ENCODE peak calls at places on chromosomes 4 and X, in seven cellular contexts. K, X, R, Z, A, G and L are unnamed samples.

GRCh38 chr4:168710353-168710946 is 213.6 kb downstream of the PALLD start:
- DNase-seq in K (no peak), X (peak; percentile 74), R (peak; percentile 82), Z (peak; percentile 44), A (peak; percentile 31), G (peak; percentile 89), L (no peak)

GRCh38 chrX:18898517-18898916 is 85.4 kb downstream of the PHKA2 start:
- DNase-seq in K (no peak), X (no peak), R (no peak), Z (no peak), A (no peak), G (no peak), L (no peak)

GRCh38 chr4:183571350-183572076 is 66.7 kb downstream of the ING2 start:
- DNase-seq in K (peak; percentile 89), X (peak; percentile 67), R (peak; percentile 41), Z (peak; percentile 27), A (no peak), G (peak; percentile 54), L (no peak)

GRCh38 chrX:150051096-150051495 is 112.8 kb upstream of the EOLA2 start:
- DNase-seq in K (no peak), X (peak; percentile 87), R (no peak), Z (no peak), A (no peak), G (no peak), L (no peak)

GRCh38 chrX:70433848-70434351 is 10.7 kb upstream of the DLG3 start:
- DNase-seq in K (peak; percentile 76), X (peak; percentile 28), R (peak; percentile 36), Z (peak; percentile 78), A (peak; percentile 78), G (peak; percentile 49), L (no peak)

GRCh38 chr4:158875455-158875854 is 106.6 kb downstream of the FNIP2 start:
- DNase-seq in K (no peak), X (no peak), R (no peak), Z (no peak), A (no peak), G (no peak), L (no peak)

GRCh38 chrX:40573763-40574162 is 7.0 kb upstream of the ATP6AP2 start:
- DNase-seq in K (no peak), X (peak; percentile 17), R (peak; percentile 24), Z (peak; percentile 57), A (no peak), G (peak; percentile 7), L (no peak)

GRCh38 chr4:8097721-8098345 is 60.8 kb downstream of the ABLIM2 start:
- DNase-seq in K (no peak), X (no peak), R (no peak), Z (no peak), A (no peak), G (no peak), L (no peak)

GRCh38 chr4:101528526-101528925 is 181.2 kb upstream of the PPP3CA start:
- DNase-seq in K (no peak), X (no peak), R (no peak), Z (no peak), A (no peak), G (no peak), L (no peak)

GRCh38 chr4:75429208-75429607 is 85.0 kb downstream of the RCHY1 start:
- DNase-seq in K (no peak), X (no peak), R (peak; percentile 2), Z (no peak), A (no peak), G (no peak), L (no peak)

GRCh38 chr4:106287353-106287969 is 28.5 kb downstream of the TBCK start:
- DNase-seq in K (no peak), X (peak; percentile 96), R (peak; percentile 94), Z (peak; percentile 80), A (no peak), G (peak; percentile 86), L (no peak)

GRCh38 chr4:56684320-56684719 is 3.2 kb upstream of the HOPX start:
- DNase-seq in K (no peak), X (peak; percentile 72), R (peak; percentile 84), Z (no peak), A (no peak), G (peak; percentile 41), L (no peak)

GRCh38 chr4:88219099-88219498 is 60.7 kb upstream of the ABCG2 start:
- DNase-seq in K (no peak), X (peak; percentile 46), R (peak; percentile 61), Z (peak; percentile 65), A (peak; percentile 45), G (peak; percentile 76), L (no peak)

GRCh38 chr4:80036949-80037348 is 36.1 kb downstream of the ANTXR2 start:
- DNase-seq in K (no peak), X (no peak), R (peak; percentile 87), Z (no peak), A (no peak), G (peak; percentile 84), L (no peak)

GRCh38 chr4:52657630-52658501 is 1.2 kb downstream of the USP46 start:
- DNase-seq in K (no peak), X (peak; percentile 41), R (peak; percentile 59), Z (peak; percentile 30), A (no peak), G (peak; percentile 67), L (peak; percentile 71)

GRCh38 chr4:109945056-109945455 is 32.4 kb downstream of the EGF start:
- DNase-seq in K (no peak), X (peak; percentile 85), R (peak; percentile 38), Z (peak; percentile 7), A (no peak), G (no peak), L (no peak)

GRCh38 chr4:146654976-146655761 is 16.5 kb downstream of the POU4F2 start:
- DNase-seq in K (no peak), X (no peak), R (peak; percentile 11), Z (no peak), A (no peak), G (peak; percentile 14), L (peak; percentile 70)

GRCh38 chr4:183256756-183257385 is 63.2 kb downstream of the CLDN22 start:
- DNase-seq in K (no peak), X (peak; percentile 20), R (peak; percentile 56), Z (peak; percentile 63), A (peak; percentile 36), G (peak; percentile 59), L (no peak)

GRCh38 chrX:110399497-110399896 is 40.8 kb downstream of the RTL9 start:
- DNase-seq in K (no peak), X (no peak), R (no peak), Z (no peak), A (no peak), G (no peak), L (no peak)

GRCh38 chr4:96593422-96593821 is 753.5 kb downstream of the PDHA2 start:
- DNase-seq in K (peak; percentile 71), X (no peak), R (no peak), Z (no peak), A (no peak), G (no peak), L (no peak)

GRCh38 chrX:19785647-19786046 is 101.8 kb downstream of the SH3KBP1 start:
- DNase-seq in K (no peak), X (no peak), R (no peak), Z (no peak), A (no peak), G (no peak), L (no peak)

GRCh38 chrX:132277953-132278614 is 58.8 kb upstream of the RAP2C start:
- DNase-seq in K (peak; percentile 59), X (no peak), R (no peak), Z (no peak), A (no peak), G (no peak), L (no peak)

GRCh38 chr4:115154826-115155225 is 41.4 kb upstream of the NDST4 start:
- DNase-seq in K (no peak), X (no peak), R (peak; percentile 55), Z (no peak), A (no peak), G (peak; percentile 17), L (no peak)

GRCh38 chr4:26404597-26405323 is 83.9 kb downstream of the RBPJ start:
- DNase-seq in K (no peak), X (no peak), R (no peak), Z (no peak), A (no peak), G (no peak), L (no peak)
- TF ChIP-seq CTCF in K (no peak), X (no peak), R (peak; percentile 16), Z (no peak), A (no peak), G (no peak), L (peak; percentile 41)

GRCh38 chr4:15735531-15735930 is 32.7 kb downstream of the BST1 start:
- DNase-seq in K (no peak), X (no peak), R (no peak), Z (no peak), A (no peak), G (no peak), L (no peak)

GRCh38 chr4:15736514-15737050 is 33.7 kb downstream of the BST1 start:
- DNase-seq in K (no peak), X (no peak), R (no peak), Z (no peak), A (no peak), G (no peak), L (no peak)

GRCh38 chr4:15740764-15741404 is 37.2 kb upstream of the CD38 start:
- DNase-seq in K (no peak), X (no peak), R (no peak), Z (peak; percentile 63), A (no peak), G (no peak), L (no peak)

GRCh38 chr4:15738877-15739276 is 36.0 kb downstream of the BST1 start:
- DNase-seq in K (no peak), X (no peak), R (no peak), Z (no peak), A (no peak), G (no peak), L (no peak)

DNA sequence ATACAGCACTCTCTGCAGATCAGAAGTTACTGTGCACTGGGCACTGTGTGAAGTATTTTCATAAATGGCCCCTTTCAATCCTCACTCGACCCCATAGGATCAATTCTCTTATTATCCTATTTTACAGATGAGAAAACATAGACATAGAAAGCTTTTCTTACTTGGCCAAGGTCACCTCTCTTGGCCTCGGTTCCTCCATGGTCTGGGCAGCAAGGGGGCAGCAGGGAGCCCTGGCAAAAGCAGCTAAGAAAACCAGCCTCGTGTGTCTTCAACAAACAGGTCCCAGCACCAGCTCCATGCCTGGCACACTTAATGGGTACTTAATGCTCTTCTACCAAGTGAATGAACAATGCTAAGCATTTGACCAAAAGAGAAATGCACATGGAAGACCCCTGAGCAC is 34.4 kb downstream of the BST1 start:
- DNase-seq in K (no peak), X (no peak), R (no peak), Z (no peak), A (no peak), G (no peak), L (no peak)
- TF ChIP-seq CTCF in K (no peak), X (no peak), R (no peak), Z (peak; percentile 13), A (peak; percentile 29), G (no peak), L (no peak)

DNA sequence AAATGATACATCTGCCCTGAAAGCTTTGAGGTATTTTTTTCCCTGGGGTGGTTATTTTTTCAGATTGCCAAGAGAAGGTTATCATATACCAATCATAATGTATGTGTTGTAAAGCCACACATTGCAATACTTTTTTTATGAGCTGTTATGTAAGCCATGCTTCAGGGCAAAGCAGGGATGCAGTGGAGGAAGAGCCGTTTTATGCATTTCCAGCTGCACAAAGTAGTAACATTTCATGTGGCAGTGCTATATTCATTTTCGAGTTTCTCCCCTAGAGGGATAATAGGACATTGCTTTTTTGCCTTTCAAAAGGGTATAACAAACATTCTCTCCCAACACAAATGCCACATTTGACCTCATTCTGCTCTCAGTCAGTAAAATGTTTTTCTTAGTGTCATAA is 68.5 kb downstream of the GALNT7 start:
- DNase-seq in K (no peak), X (no peak), R (no peak), Z (peak; percentile 68), A (no peak), G (no peak), L (no peak)
- TF ChIP-seq CTCF in K (no peak), X (no peak), R (no peak), Z (no peak), A (no peak), G (no peak), L (peak; percentile 45)

GRCh38 chr4:2412885-2413716 is 5.3 kb downstream of the ZFYVE28 start:
- DNase-seq in K (peak; percentile 80), X (peak; percentile 79), R (peak; percentile 86), Z (peak; percentile 100), A (peak; percentile 71), G (peak; percentile 83), L (no peak)
- TF ChIP-seq CTCF in K (peak; percentile 15), X (peak; percentile 71), R (peak; percentile 43), Z (peak; percentile 57), A (peak; percentile 29), G (peak; percentile 29), L (peak; percentile 36)